ENCODE peak calls at places on chromosomes 6 and 20, in five cellular contexts. I, X, A, G and J are unnamed samples.

GRCh38 chr6:141426400-141426980 is 706.2 kb upstream of the GJE1 start:
- DNase-seq in A (peak; percentile 61), G (no peak), I (no peak), X (no peak), J (no peak)

GRCh38 chr6:142693446-142693845 is 251.5 kb downstream of the HIVEP2 start:
- DNase-seq in X (no peak), I (peak; percentile 53), A (peak; percentile 73), G (no peak), J (no peak)

GRCh38 chr6:85363870-85364269 is 86.0 kb upstream of the NT5E start:
- DNase-seq in I (no peak), G (no peak), X (no peak), A (no peak), J (no peak)

GRCh38 chr6:49406241-49406970 is 56.6 kb downstream of the MMUT start:
- DNase-seq in G (no peak), A (no peak), X (no peak), I (peak; percentile 14), J (no peak)

GRCh38 chr6:147805155-147805554 is 296.7 kb downstream of the SAMD5 start:
- DNase-seq in X (no peak), A (no peak), G (no peak), I (no peak), J (no peak)

GRCh38 chr20:8796088-8796665 is 272.7 kb upstream of the PLCB4 start:
- DNase-seq in X (no peak), I (peak; percentile 93), G (no peak), A (peak; percentile 52), J (no peak)

GRCh38 chr6:139308936-139309603 is 17.3 kb upstream of the TXLNB start:
- DNase-seq in X (peak; percentile 46), I (peak; percentile 79), G (no peak), A (peak; percentile 72), J (no peak)

GRCh38 chr20:20614391-20614790 is 98.1 kb downstream of the RALGAPA2 start:
- DNase-seq in A (peak; percentile 7), I (no peak), X (no peak), G (no peak), J (no peak)

GRCh38 chr20:38246357-38247165 is 14.0 kb downstream of the KIAA1755 start:
- DNase-seq in G (no peak), I (peak; percentile 18), X (no peak), A (peak; percentile 49), J (no peak)

GRCh38 chr6:36127462-36128016 is 2.8 kb upstream of the MAPK13 start:
- DNase-seq in A (peak; percentile 56), I (peak; percentile 86), X (peak; percentile 75), G (no peak), J (no peak)

GRCh38 chr6:112802154-112802553 is 455.0 kb downstream of the RFPL4B start:
- DNase-seq in A (peak; percentile 95), X (no peak), I (peak; percentile 87), G (no peak), J (no peak)

GRCh38 chr6:32825966-32826365 is 9.2 kb upstream of the HLA-DOB start:
- DNase-seq in I (peak; percentile 81), A (peak; percentile 21), X (peak; percentile 34), G (no peak), J (peak; percentile 21)

GRCh38 chr6:165988757-165989456 is 178.7 kb downstream of the TBXT start:
- DNase-seq in X (no peak), A (no peak), I (peak; percentile 30), G (no peak), J (no peak)

GRCh38 chr6:53770690-53771320 is 24.0 kb upstream of the LRRC1 start:
- DNase-seq in I (peak; percentile 36), A (peak; percentile 57), X (no peak), G (no peak), J (no peak)

GRCh38 chr6:83221886-83222479 is 28.8 kb downstream of the RWDD2A start:
- DNase-seq in G (no peak), A (peak; percentile 20), I (peak; percentile 67), X (no peak), J (peak; percentile 21)

GRCh38 chr6:6230286-6230685 is 90.2 kb downstream of the F13A1 start:
- DNase-seq in A (no peak), X (no peak), I (no peak), G (no peak), J (no peak)

GRCh38 chr20:53903652-53903987 is 166.8 kb downstream of the BCAS1 start:
- DNase-seq in A (no peak), X (peak; percentile 26), G (no peak), I (no peak), J (no peak)

GRCh38 chr6:116387374-116387773 is 16.6 kb downstream of the DSE start:
- DNase-seq in G (no peak), A (peak; percentile 81), I (peak; percentile 68), X (no peak), J (no peak)